ENCODE peak calls at places on chromosomes 3 and 15, in eight cellular contexts. E is GM23338; A is RWPE2; L is thyroid gland; F is CD8-positive, alpha-beta memory T cell; S is psoas muscle; W is heart left ventricle; T is IMR-90. J is an unnamed sample.

GRCh38 chr3:187709155-187709554 is 6.8 kb upstream of the RTP2 start:
- DNase-seq in L (no peak), S (no peak), T (no peak), E (peak), F (no peak), W (no peak), A (no peak), J (no peak)

GRCh38 chr3:59127071-59127470 is 77.2 kb upstream of the CFAP20DC start:
- DNase-seq in E (no peak), A (no peak), L (no peak), W (no peak), T (peak), S (no peak), F (no peak), J (no peak)

GRCh38 chr15:38843736-38844590 is 279.3 kb upstream of the RASGRP1 start:
- DNase-seq in T (peak), L (no peak), F (no peak), W (no peak), A (no peak), S (no peak), E (no peak), J (no peak)

GRCh38 chr15:66901336-66902100 is 163.9 kb upstream of the SMAD3 start:
- DNase-seq in F (no peak), T (peak), W (peak), S (no peak), L (no peak), A (peak), E (no peak), J (no peak)

GRCh38 chr3:64460877-64461276 is 226.9 kb downstream of the ADAMTS9 start:
- DNase-seq in F (no peak), T (peak), A (no peak), L (no peak), E (no peak), S (no peak), W (no peak), J (no peak)

GRCh38 chr3:14452676-14453367 is 50.4 kb downstream of the SLC6A6 start:
- DNase-seq in T (peak), A (no peak), E (no peak), F (no peak), S (peak), L (peak), W (peak), J (peak)

GRCh38 chr15:83694030-83694429 is 40.1 kb downstream of the ADAMTSL3 start:
- DNase-seq in T (peak), A (no peak), L (no peak), E (peak), F (no peak), S (no peak), W (no peak), J (no peak)

GRCh38 chr15:61025746-61026256 is 203.3 kb downstream of the RORA start:
- DNase-seq in W (no peak), S (no peak), L (no peak), F (no peak), E (no peak), A (no peak), T (no peak), J (no peak)

GRCh38 chr3:197407053-197407452 is 108.6 kb upstream of the DLG1 start:
- DNase-seq in W (no peak), E (no peak), T (no peak), L (no peak), A (no peak), F (no peak), S (no peak), J (no peak)

GRCh38 chr3:57896046-57896445 is 112.2 kb upstream of the FLNB start:
- DNase-seq in E (no peak), L (no peak), S (no peak), F (no peak), A (no peak), W (no peak), T (no peak), J (no peak)

GRCh38 chr3:61574854-61575253 is 13.5 kb downstream of the PTPRG start:
- DNase-seq in L (no peak), E (no peak), W (no peak), A (no peak), F (no peak), T (peak), S (no peak), J (no peak)

GRCh38 chr15:31516874-31517273 is 190.2 kb downstream of the KLF13 start:
- DNase-seq in F (no peak), T (no peak), E (no peak), S (no peak), W (no peak), L (no peak), A (no peak), J (no peak)

GRCh38 chr3:51887620-51888019 is 12.2 kb upstream of the IQCF5 start:
- DNase-seq in F (no peak), A (no peak), E (no peak), W (no peak), S (no peak), T (no peak), L (no peak), J (no peak)

DNA sequence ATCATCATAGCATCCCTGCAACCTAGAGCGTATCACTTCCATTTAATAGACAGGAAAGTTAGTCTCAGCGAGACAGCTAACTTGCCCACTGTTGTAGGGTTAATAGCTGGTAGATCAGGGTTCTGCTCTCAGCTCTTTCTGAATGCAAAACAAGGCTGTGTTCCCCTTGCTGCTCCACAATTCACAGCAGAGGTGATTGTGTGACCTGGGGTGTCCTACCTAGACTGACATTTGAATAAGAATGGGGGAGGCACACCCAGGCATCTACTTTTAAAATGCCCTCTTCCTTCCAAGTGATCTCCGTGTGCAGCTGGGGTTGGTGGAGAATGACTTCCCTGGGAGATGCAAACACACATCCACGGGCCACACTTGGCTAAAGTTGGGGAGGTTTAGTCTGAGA is 43.0 kb upstream of the CACNA2D3 start:
- DNase-seq in S (no peak), T (no peak), F (no peak), A (no peak), E (peak), L (no peak), W (no peak), J (no peak)
- H3K27ac ChIP-seq in S (no peak), T (no peak), F (no peak), A (no peak), E (peak), L (no peak), W (no peak), J (no peak)

DNA sequence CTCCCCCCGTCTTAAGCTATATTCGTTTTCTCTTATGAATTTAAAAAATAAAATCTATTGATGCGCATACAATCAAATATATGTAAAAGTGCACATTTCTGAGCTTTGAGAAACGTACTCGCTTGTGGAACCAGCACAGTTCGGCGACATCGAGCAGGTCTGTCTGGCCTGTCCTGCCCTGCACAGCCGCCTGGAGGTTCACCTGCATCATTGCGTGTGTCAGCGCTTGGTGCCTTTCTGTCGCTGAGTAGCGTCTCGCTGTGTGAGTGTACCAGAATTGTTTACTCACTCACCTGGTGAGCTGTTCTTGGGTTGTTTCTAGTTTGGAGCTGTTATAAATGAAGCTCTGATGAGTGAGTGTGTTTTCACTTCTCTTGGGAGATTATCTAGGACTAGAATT is 104.0 kb downstream of the VGLL4 start:
- DNase-seq in L (no peak), A (peak), S (no peak), E (peak), T (no peak), W (no peak), F (no peak), J (no peak)
- H3K27ac ChIP-seq in L (no peak), A (no peak), S (no peak), E (no peak), T (no peak), W (no peak), F (no peak), J (no peak)

GRCh38 chr3:80142714-80143113 is 374.9 kb upstream of the ROBO1 start:
- DNase-seq in L (no peak), S (no peak), E (no peak), F (no peak), W (no peak), T (no peak), A (no peak), J (no peak)
- H3K27ac ChIP-seq in L (no peak), S (no peak), E (no peak), F (no peak), W (no peak), T (no peak), A (no peak), J (no peak)

GRCh38 chr3:150232992-150233451 is 175.1 kb upstream of the TSC22D2 start:
- DNase-seq in S (no peak), F (no peak), E (no peak), A (no peak), L (peak), W (peak), T (peak), J (no peak)
- H3K27ac ChIP-seq in S (peak), F (no peak), E (no peak), A (peak), L (peak), W (peak), T (no peak), J (no peak)

DNA sequence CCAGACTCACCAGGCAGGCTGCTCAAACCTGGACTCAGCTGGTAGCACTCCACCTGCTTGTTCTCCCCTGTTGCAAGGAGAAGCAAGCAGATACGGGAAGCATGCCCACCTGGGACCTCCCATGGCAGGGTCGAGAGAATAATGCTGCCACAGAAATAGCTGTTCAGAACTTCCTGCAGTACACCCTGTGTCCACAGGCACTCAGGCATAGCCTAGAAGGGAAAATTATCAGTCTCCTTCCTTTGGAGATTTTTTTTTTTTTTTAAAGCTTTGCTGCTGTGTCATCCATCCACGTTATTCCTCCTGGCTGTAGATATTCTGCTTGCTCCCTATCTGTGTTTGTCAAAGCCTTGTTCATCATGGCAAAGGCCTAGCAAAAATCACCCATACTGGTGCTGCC is 32.7 kb upstream of the RPS17 start:
- DNase-seq in E (no peak), A (no peak), S (no peak), T (no peak), L (no peak), F (no peak), W (no peak), J (no peak)
- H3K27ac ChIP-seq in E (no peak), A (no peak), S (no peak), T (no peak), L (no peak), F (no peak), W (no peak), J (peak)

GRCh38 chr3:36635731-36636130 is 128.6 kb downstream of the DCLK3 start:
- DNase-seq in T (peak), S (no peak), E (no peak), L (no peak), A (no peak), F (no peak), W (no peak), J (no peak)
- H3K27ac ChIP-seq in T (no peak), S (no peak), E (no peak), L (no peak), A (no peak), F (no peak), W (no peak), J (no peak)

GRCh38 chr3:151841801-151842200 is 27.9 kb downstream of the AADAC start:
- DNase-seq in E (no peak), F (no peak), T (peak), L (no peak), W (no peak), A (no peak), S (no peak), J (no peak)
- H3K27ac ChIP-seq in E (no peak), F (no peak), T (no peak), L (no peak), W (no peak), A (no peak), S (no peak), J (no peak)